ENCODE peak calls at places on chromosomes 12 and 14, in nine cellular contexts. One of them, this sample, is unnamed.

GRCh38 chr14:50871914-50872732 is at the start of gene ABHD12B:
- DNase-seq in posterior vena cava: no peak
- DNase-seq in cardiac fibroblast: no peak
- DNase-seq in Daoy: peak; percentile 14
- DNase-seq in endothelial cell of umbilical vein: no peak
- DNase-seq in mesendoderm: no peak
- DNase-seq in HuH-7.5: no peak
- DNase-seq in A549: no peak
- DNase-seq in T-helper 2 cell treated with Interferon-gamma antibody and Interleukin-4, amounts not matched to agents 5 μg/mL and 100 μg/mL, for 36 hours: no peak
- DNase-seq in this sample: no peak

GRCh38 chr12:113155060-113155459 is 5.5 kb downstream of the CFAP73 start:
- DNase-seq in mesendoderm: no peak
- DNase-seq in cardiac fibroblast: no peak
- DNase-seq in HuH-7.5: no peak
- DNase-seq in posterior vena cava: no peak
- DNase-seq in T-helper 2 cell treated with Interferon-gamma antibody and Interleukin-4, amounts not matched to agents 5 μg/mL and 100 μg/mL, for 36 hours: no peak
- DNase-seq in endothelial cell of umbilical vein: no peak
- DNase-seq in A549: no peak
- DNase-seq in Daoy: no peak
- DNase-seq in this sample: no peak

GRCh38 chr12:130202201-130202600 is 39.9 kb downstream of the FZD10 start:
- DNase-seq in posterior vena cava: no peak
- DNase-seq in T-helper 2 cell treated with Interferon-gamma antibody and Interleukin-4, amounts not matched to agents 5 μg/mL and 100 μg/mL, for 36 hours: no peak
- DNase-seq in A549: no peak
- DNase-seq in mesendoderm: no peak
- DNase-seq in HuH-7.5: no peak
- DNase-seq in Daoy: no peak
- DNase-seq in cardiac fibroblast: no peak
- DNase-seq in endothelial cell of umbilical vein: no peak
- DNase-seq in this sample: no peak

GRCh38 chr14:52031781-52032180 is 37.1 kb downstream of the NID2 start:
- DNase-seq in endothelial cell of umbilical vein: no peak
- DNase-seq in posterior vena cava: peak; percentile 90
- DNase-seq in HuH-7.5: no peak
- DNase-seq in cardiac fibroblast: peak; percentile 92
- DNase-seq in A549: no peak
- DNase-seq in mesendoderm: no peak
- DNase-seq in T-helper 2 cell treated with Interferon-gamma antibody and Interleukin-4, amounts not matched to agents 5 μg/mL and 100 μg/mL, for 36 hours: no peak
- DNase-seq in Daoy: peak; percentile 73
- DNase-seq in this sample: no peak

GRCh38 chr14:56172571-56172971 is 54.4 kb downstream of the PELI2 start:
- DNase-seq in Daoy: peak; percentile 73
- DNase-seq in endothelial cell of umbilical vein: peak; percentile 87
- DNase-seq in cardiac fibroblast: peak; percentile 85
- DNase-seq in HuH-7.5: no peak
- DNase-seq in mesendoderm: peak; percentile 51
- DNase-seq in T-helper 2 cell treated with Interferon-gamma antibody and Interleukin-4, amounts not matched to agents 5 μg/mL and 100 μg/mL, for 36 hours: no peak
- DNase-seq in posterior vena cava: no peak
- DNase-seq in A549: peak; percentile 39
- DNase-seq in this sample: peak; percentile 51

GRCh38 chr14:29463727-29464370 is 463.8 kb downstream of the PRKD1 start:
- DNase-seq in cardiac fibroblast: peak; percentile 57
- DNase-seq in A549: no peak
- DNase-seq in Daoy: peak; percentile 8
- DNase-seq in T-helper 2 cell treated with Interferon-gamma antibody and Interleukin-4, amounts not matched to agents 5 μg/mL and 100 μg/mL, for 36 hours: no peak
- DNase-seq in posterior vena cava: no peak
- DNase-seq in mesendoderm: peak; percentile 10
- DNase-seq in endothelial cell of umbilical vein: no peak
- DNase-seq in HuH-7.5: no peak
- DNase-seq in this sample: no peak

GRCh38 chr12:15453613-15454012 is 131.3 kb downstream of the PTPRO start:
- DNase-seq in HuH-7.5: no peak
- DNase-seq in T-helper 2 cell treated with Interferon-gamma antibody and Interleukin-4, amounts not matched to agents 5 μg/mL and 100 μg/mL, for 36 hours: peak; percentile 9
- DNase-seq in mesendoderm: no peak
- DNase-seq in A549: no peak
- DNase-seq in Daoy: no peak
- DNase-seq in endothelial cell of umbilical vein: no peak
- DNase-seq in posterior vena cava: no peak
- DNase-seq in cardiac fibroblast: no peak
- DNase-seq in this sample: no peak

GRCh38 chr12:80187660-80188090 is 88.3 kb downstream of the OTOGL start:
- DNase-seq in Daoy: peak; percentile 83
- DNase-seq in A549: no peak
- DNase-seq in posterior vena cava: no peak
- DNase-seq in T-helper 2 cell treated with Interferon-gamma antibody and Interleukin-4, amounts not matched to agents 5 μg/mL and 100 μg/mL, for 36 hours: peak; percentile 27
- DNase-seq in mesendoderm: peak; percentile 32
- DNase-seq in HuH-7.5: no peak
- DNase-seq in cardiac fibroblast: peak; percentile 58
- DNase-seq in endothelial cell of umbilical vein: peak; percentile 92
- DNase-seq in this sample: peak; percentile 58

GRCh38 chr12:114166360-114166759 is 200.2 kb upstream of the RBM19 start:
- DNase-seq in mesendoderm: peak; percentile 80
- DNase-seq in cardiac fibroblast: peak; percentile 52
- DNase-seq in T-helper 2 cell treated with Interferon-gamma antibody and Interleukin-4, amounts not matched to agents 5 μg/mL and 100 μg/mL, for 36 hours: no peak
- DNase-seq in posterior vena cava: no peak
- DNase-seq in Daoy: peak; percentile 66
- DNase-seq in HuH-7.5: no peak
- DNase-seq in endothelial cell of umbilical vein: no peak
- DNase-seq in A549: peak; percentile 49
- DNase-seq in this sample: no peak

GRCh38 chr14:49828640-49829039 is 23.9 kb downstream of the NEMF start:
- DNase-seq in T-helper 2 cell treated with Interferon-gamma antibody and Interleukin-4, amounts not matched to agents 5 μg/mL and 100 μg/mL, for 36 hours: no peak
- DNase-seq in Daoy: no peak
- DNase-seq in cardiac fibroblast: no peak
- DNase-seq in mesendoderm: no peak
- DNase-seq in HuH-7.5: no peak
- DNase-seq in endothelial cell of umbilical vein: no peak
- DNase-seq in A549: no peak
- DNase-seq in posterior vena cava: no peak
- DNase-seq in this sample: no peak

GRCh38 chr14:71266994-71267636 is 359.9 kb downstream of the PCNX1 start:
- DNase-seq in T-helper 2 cell treated with Interferon-gamma antibody and Interleukin-4, amounts not matched to agents 5 μg/mL and 100 μg/mL, for 36 hours: peak; percentile 69
- DNase-seq in Daoy: no peak
- DNase-seq in endothelial cell of umbilical vein: peak; percentile 6
- DNase-seq in mesendoderm: no peak
- DNase-seq in posterior vena cava: no peak
- DNase-seq in cardiac fibroblast: peak; percentile 69
- DNase-seq in A549: no peak
- DNase-seq in HuH-7.5: no peak
- DNase-seq in this sample: no peak

GRCh38 chr12:2722806-2723205 is 72.0 kb upstream of the FKBP4 start:
- DNase-seq in A549: no peak
- DNase-seq in endothelial cell of umbilical vein: no peak
- DNase-seq in Daoy: no peak
- DNase-seq in posterior vena cava: no peak
- DNase-seq in T-helper 2 cell treated with Interferon-gamma antibody and Interleukin-4, amounts not matched to agents 5 μg/mL and 100 μg/mL, for 36 hours: no peak
- DNase-seq in mesendoderm: no peak
- DNase-seq in cardiac fibroblast: peak; percentile 3
- DNase-seq in HuH-7.5: no peak
- DNase-seq in this sample: no peak

GRCh38 chr14:94041551-94042346 is 15.6 kb downstream of the OTUB2 start:
- DNase-seq in posterior vena cava: peak; percentile 87
- DNase-seq in mesendoderm: no peak
- DNase-seq in A549: no peak
- DNase-seq in endothelial cell of umbilical vein: no peak
- DNase-seq in Daoy: no peak
- DNase-seq in cardiac fibroblast: peak; percentile 72
- DNase-seq in T-helper 2 cell treated with Interferon-gamma antibody and Interleukin-4, amounts not matched to agents 5 μg/mL and 100 μg/mL, for 36 hours: no peak
- DNase-seq in HuH-7.5: no peak
- DNase-seq in this sample: no peak

GRCh38 chr14:94561656-94562010 is 391 bp downstream of the SERPINA4 start:
- DNase-seq in T-helper 2 cell treated with Interferon-gamma antibody and Interleukin-4, amounts not matched to agents 5 μg/mL and 100 μg/mL, for 36 hours: no peak
- DNase-seq in A549: no peak
- DNase-seq in Daoy: no peak
- DNase-seq in mesendoderm: no peak
- DNase-seq in cardiac fibroblast: no peak
- DNase-seq in posterior vena cava: no peak
- DNase-seq in HuH-7.5: no peak
- DNase-seq in endothelial cell of umbilical vein: no peak
- DNase-seq in this sample: no peak

This sample was measured in pulmonary artery endothelial cell.